ENCODE peak calls at places on chromosomes 12 and 14, in four cellular contexts. O, Y, L and Z are unnamed samples.

GRCh38 chr14:79011091-79011919 is 841.1 kb downstream of the NRXN3 start:
- DNase-seq in O (peak; percentile 12), Y (peak; percentile 56), L (no peak), Z (no peak)

GRCh38 chr12:100447405-100447804 is 26.3 kb upstream of the NR1H4 start:
- DNase-seq in O (no peak), Y (peak; percentile 8), L (no peak), Z (no peak)

GRCh38 chr12:110037315-110037714 is 11.0 kb downstream of the C12orf76 start:
- DNase-seq in O (no peak), Y (no peak), L (no peak), Z (no peak)

GRCh38 chr12:67222302-67222701 is 46.9 kb upstream of the CAND1 start:
- DNase-seq in O (peak; percentile 7), Y (peak; percentile 25), L (no peak), Z (no peak)

GRCh38 chr12:53999596-54000104 is 311 bp upstream of the HOXC9 start:
- DNase-seq in O (peak; percentile 49), Y (no peak), L (no peak), Z (no peak)

GRCh38 chr14:103216857-103217256 is 93.6 kb downstream of the TNFAIP2 start:
- DNase-seq in O (no peak), Y (no peak), L (no peak), Z (no peak)

GRCh38 chr12:62683724-62684501 is 217.3 kb downstream of the MON2 start:
- DNase-seq in O (peak; percentile 13), Y (peak; percentile 88), L (peak; percentile 69), Z (peak; percentile 80)

GRCh38 chr14:81521356-81521755 is 12.3 kb downstream of the SEL1L start:
- DNase-seq in O (no peak), Y (no peak), L (no peak), Z (no peak)

GRCh38 chr14:78075033-78075432 is 95.1 kb upstream of the NRXN3 start:
- DNase-seq in O (no peak), Y (no peak), L (no peak), Z (no peak)

GRCh38 chr12:60205500-60205899 is 609.7 kb downstream of the SLC16A7 start:
- DNase-seq in O (peak; percentile 50), Y (peak; percentile 52), L (no peak), Z (peak; percentile 6)

GRCh38 chr12:49227701-49228100 is 37.2 kb upstream of the TUBA1C start:
- DNase-seq in O (no peak), Y (no peak), L (no peak), Z (no peak)

GRCh38 chr14:103118019-103118662 is 5.1 kb upstream of the TNFAIP2 start:
- DNase-seq in O (peak; percentile 50), Y (peak; percentile 78), L (peak; percentile 87), Z (peak; percentile 70)

GRCh38 chr12:12365931-12366431 is 9.1 kb downstream of the BORCS5 start:
- DNase-seq in O (peak; percentile 35), Y (peak; percentile 35), L (no peak), Z (no peak)

GRCh38 chr14:69535230-69535848 is 39.3 kb downstream of the CCDC177 start:
- DNase-seq in O (peak; percentile 44), Y (peak; percentile 76), L (peak; percentile 25), Z (peak; percentile 50)

GRCh38 chr12:50283924-50284236 is 560 bp upstream of the LIMA1 start:
- DNase-seq in O (peak; percentile 25), Y (peak; percentile 58), L (no peak), Z (no peak)

GRCh38 chr12:31950088-31950487 is 9.1 kb upstream of the RESF1 start:
- DNase-seq in O (no peak), Y (no peak), L (no peak), Z (no peak)

GRCh38 chr14:80150301-80150700 is 61.0 kb downstream of the DIO2 start:
- DNase-seq in O (no peak), Y (no peak), L (no peak), Z (peak; percentile 20)

GRCh38 chr14:100069161-100069800 is 4.1 kb downstream of the EVL start:
- DNase-seq in O (no peak), Y (no peak), L (no peak), Z (no peak)

GRCh38 chr12:22238211-22238610 is 96.3 kb downstream of the ST8SIA1 start:
- DNase-seq in O (no peak), Y (no peak), L (no peak), Z (no peak)

GRCh38 chr12:6956332-6956727 is 5.2 kb downstream of the PTPN6 start:
- DNase-seq in O (no peak), Y (no peak), L (no peak), Z (no peak)

GRCh38 chr12:6736754-6737153 is 12.9 kb downstream of the COPS7A start:
- DNase-seq in O (no peak), Y (no peak), L (no peak), Z (no peak)

GRCh38 chr12:65100140-65100539 is 21.0 kb downstream of the WIF1 start:
- DNase-seq in O (no peak), Y (peak; percentile 12), L (no peak), Z (no peak)

GRCh38 chr14:91153360-91153759 is 39.5 kb downstream of the DGLUCY start:
- DNase-seq in O (no peak), Y (no peak), L (no peak), Z (no peak)

GRCh38 chr12:108271951-108272729 is 67.0 kb downstream of the CMKLR1 start:
- DNase-seq in O (no peak), Y (no peak), L (no peak), Z (no peak)

GRCh38 chr12:109488051-109488665 is 10.7 kb downstream of the UBE3B start:
- DNase-seq in O (no peak), Y (no peak), L (no peak), Z (no peak)

GRCh38 chr14:69629225-69630127 is 18.1 kb downstream of the SUSD6 start:
- DNase-seq in O (no peak), Y (no peak), L (no peak), Z (no peak)

GRCh38 chr14:34890937-34891336 is 15.8 kb upstream of the BAZ1A start:
- DNase-seq in O (no peak), Y (no peak), L (no peak), Z (no peak)

GRCh38 chr12:11795192-11795909 is 145.9 kb downstream of the ETV6 start:
- DNase-seq in O (peak; percentile 33), Y (no peak), L (no peak), Z (no peak)

GRCh38 chr14:71538949-71539659 is 393.1 kb upstream of the RGS6 start:
- DNase-seq in O (no peak), Y (peak; percentile 63), L (no peak), Z (no peak)

GRCh38 chr14:99687284-99688209 is 3.4 kb downstream of the CYP46A1 start:
- DNase-seq in O (peak; percentile 43), Y (no peak), L (no peak), Z (no peak)

GRCh38 chr12:111035578-111036301 is 115.4 kb upstream of the MYL2 start:
- DNase-seq in O (no peak), Y (no peak), L (no peak), Z (peak; percentile 49)

GRCh38 chr14:36315159-36315853 is 5.1 kb downstream of the MBIP start:
- DNase-seq in O (no peak), Y (no peak), L (no peak), Z (no peak)

GRCh38 chr12:83827193-83827592 is 1085.4 kb downstream of the SLC6A15 start:
- DNase-seq in O (no peak), Y (no peak), L (no peak), Z (no peak)
- H3K36me3 ChIP-seq in O (no peaks in the 10 kb centered on the region), Y (no peaks in the 10 kb centered on the region), L (no peaks in the 10 kb centered on the region), Z (no peaks in the 10 kb centered on the region)

DNA sequence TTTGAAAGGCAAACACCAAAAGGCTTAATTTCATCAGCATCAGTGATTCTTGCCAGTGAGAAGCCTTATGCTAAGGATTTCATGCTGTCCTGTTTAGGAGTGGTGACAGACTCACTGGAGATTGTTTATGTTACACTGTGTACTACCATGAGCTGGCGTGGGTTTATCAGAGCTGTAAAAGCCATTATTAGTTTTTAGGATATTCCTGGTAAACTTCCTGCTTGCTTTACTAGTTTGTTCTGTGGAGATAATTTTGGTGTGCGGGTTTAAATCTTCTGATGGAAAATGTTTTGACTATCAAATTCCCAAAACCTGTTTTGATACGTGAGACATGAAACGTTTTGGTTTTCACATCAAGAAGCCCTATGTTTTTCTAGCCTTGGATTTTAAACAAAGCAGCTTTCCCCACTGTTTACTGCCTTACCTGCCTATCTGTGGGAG is 15.2 kb downstream of the PPFIBP1 start:
- DNase-seq in O (no peak), Y (peak; percentile 67), L (no peak), Z (no peak)
- H3K27ac ChIP-seq in O (peak overlapping the region; percentile 42), Y (no peak overlapping the region), L (peak overlapping the region; percentile 58), Z (peak overlapping the region; percentile 64)

DNA sequence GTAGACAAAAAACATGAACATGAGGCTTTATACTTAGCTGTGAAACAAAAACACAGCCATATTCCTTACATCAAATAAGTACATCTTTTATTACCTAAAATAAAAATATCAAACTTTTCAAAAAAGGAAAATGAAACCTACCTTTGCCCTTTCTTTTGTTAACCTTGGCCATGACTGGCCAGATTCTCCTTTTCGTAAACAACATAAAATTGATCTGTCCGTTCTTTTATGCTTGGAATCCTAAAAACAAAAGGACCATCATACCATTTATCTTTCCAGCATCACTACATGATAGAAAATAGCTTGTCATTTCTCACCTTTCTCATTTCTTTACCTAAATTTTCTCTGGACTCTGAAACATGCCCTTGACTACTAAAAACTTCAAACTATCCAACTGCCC is 16.5 kb downstream of the PTGES3 start:
- DNase-seq in O (no peak), Y (no peak), L (no peak), Z (no peak)
- H3K36me3 ChIP-seq in O (peaks cover 4% of the 10 kb centered on the region), Y (peaks cover 48% of the 10 kb centered on the region), L (peaks cover 74% of the 10 kb centered on the region), Z (peaks cover 39% of the 10 kb centered on the region)

DNA sequence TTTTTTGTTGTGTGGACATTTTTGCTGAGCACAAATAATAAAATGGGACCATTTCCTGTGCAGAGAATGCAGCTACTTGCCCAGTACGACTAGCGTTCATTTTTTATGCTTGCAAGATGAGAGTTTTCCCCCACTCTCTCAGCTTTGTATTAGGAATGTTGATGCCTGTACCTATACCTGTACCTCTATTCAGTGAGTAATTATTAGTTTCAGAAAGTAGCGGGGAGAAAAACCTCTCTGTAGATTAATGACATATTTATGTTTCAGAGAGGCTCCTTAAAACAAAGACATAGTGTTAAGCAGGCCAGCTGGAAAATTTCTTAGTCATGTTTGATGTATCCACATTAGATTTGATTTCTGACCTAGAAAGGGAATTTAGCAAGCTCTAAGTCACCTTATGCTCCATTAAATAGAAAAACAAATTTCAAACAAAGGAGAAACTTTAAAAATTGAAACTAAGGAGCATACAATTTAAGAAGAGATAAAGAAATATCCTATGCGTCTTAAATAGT is 146.6 kb downstream of the SRGAP1 start:
- DNase-seq in O (no peak), Y (no peak), L (no peak), Z (no peak)
- H3K27ac ChIP-seq in O (peak overlapping the region; percentile 33), Y (no peak overlapping the region), L (no peak overlapping the region), Z (no peak overlapping the region)

DNA sequence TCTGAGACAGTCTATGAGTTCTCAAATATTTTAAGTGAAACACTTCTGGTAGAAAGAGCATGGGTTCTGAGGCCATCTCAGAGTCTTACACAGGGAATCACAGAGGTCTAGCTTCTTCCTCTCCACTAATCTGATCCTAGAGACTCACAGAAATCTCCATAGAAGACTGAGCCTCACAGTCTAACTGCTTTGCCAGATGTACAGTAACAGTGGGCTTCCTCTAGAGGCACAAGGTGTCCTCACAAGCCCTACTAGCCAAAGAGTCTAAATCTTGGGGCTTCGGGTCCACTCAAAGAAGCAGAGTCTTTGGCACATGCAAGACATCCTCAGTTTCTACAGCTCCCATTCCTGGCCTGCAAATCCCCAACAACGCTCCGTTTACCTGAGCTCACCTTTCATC is 14.1 kb downstream of the OR6J1 start:
- DNase-seq in O (no peak), Y (peak; percentile 7), L (no peak), Z (no peak)
- H3K36me3 ChIP-seq in O (no peaks in the 10 kb centered on the region), Y (no peaks in the 10 kb centered on the region), L (no peaks in the 10 kb centered on the region), Z (no peaks in the 10 kb centered on the region)